ENCODE peak calls at places on chromosomes 7 and 10, in seven cellular contexts. G is hepatocyte, P is mammary epithelial cell, Z is H1, X is fibroblast of lung, R is MM.1S, J is HCT116. Q is an unnamed sample.

GRCh38 chr10:4307784-4308364 is 518.1 kb upstream of the AKR1E2 start:
- DNase-seq in G (peak), X (no peak), Z (no peak), R (no peak), J (no peak), P (no peak), Q (no peak)

GRCh38 chr7:27351137-27351536 is 108.5 kb downstream of the EVX1 start:
- DNase-seq in J (no peak), P (no peak), X (peak), G (no peak), R (no peak), Z (no peak), Q (no peak)

GRCh38 chr10:91163269-91163708 is 57.2 kb upstream of the PCGF5 start:
- DNase-seq in R (peak), J (peak), P (peak), G (peak), Z (peak), X (peak), Q (peak)

GRCh38 chr10:109963439-109963838 is 40.1 kb upstream of the XPNPEP1 start:
- DNase-seq in X (no peak), J (no peak), P (no peak), Z (no peak), R (no peak), G (no peak), Q (no peak)

GRCh38 chr7:25732771-25733217 is 419.2 kb upstream of the NFE2L3 start:
- DNase-seq in P (no peak), Z (peak), G (no peak), R (no peak), X (no peak), J (no peak), Q (no peak)

GRCh38 chr10:33387720-33388119 is 53.3 kb upstream of the NRP1 start:
- DNase-seq in J (no peak), X (no peak), G (no peak), P (no peak), R (no peak), Z (no peak), Q (no peak)

GRCh38 chr10:60662917-60663614 is 115.2 kb upstream of the CDK1 start:
- DNase-seq in X (peak), G (no peak), Z (no peak), P (peak), R (no peak), J (peak), Q (peak)

GRCh38 chr7:36283711-36284130 is 105.9 kb upstream of the ANLN start:
- DNase-seq in Z (no peak), J (no peak), G (no peak), P (no peak), R (no peak), X (no peak), Q (no peak)

GRCh38 chr7:101671783-101672356 is 42.8 kb upstream of the MYL10 start:
- DNase-seq in G (no peak), X (no peak), P (no peak), R (no peak), Z (no peak), J (no peak), Q (no peak)

GRCh38 chr7:103343758-103344452 is 662 bp downstream of the DNAJC2 start:
- DNase-seq in X (peak), Z (no peak), P (peak), G (peak), J (no peak), R (peak), Q (peak)

GRCh38 chr10:15370212-15370740 is 813 bp downstream of the FAM171A1 start:
- DNase-seq in P (peak), G (peak), Z (peak), J (no peak), R (no peak), X (peak), Q (no peak)

GRCh38 chr7:74101061-74101681 is 17.6 kb downstream of the LIMK1 start:
- DNase-seq in J (no peak), Z (no peak), R (no peak), G (no peak), P (no peak), X (no peak), Q (no peak)

GRCh38 chr7:27269455-27269854 is 26.9 kb downstream of the EVX1 start:
- DNase-seq in J (no peak), P (no peak), G (no peak), R (no peak), X (no peak), Z (peak), Q (no peak)

GRCh38 chr7:78020131-78020873 is 221.7 kb downstream of the PHTF2 start:
- DNase-seq in P (peak), X (peak), Z (peak), G (peak), R (peak), J (peak), Q (peak)

GRCh38 chr10:87961314-87961713 is 97.9 kb downstream of the PTEN start:
- DNase-seq in Z (no peak), J (no peak), P (no peak), R (no peak), X (peak), G (no peak), Q (no peak)

GRCh38 chr7:43572516-43573049 is 10.3 kb upstream of the STK17A start:
- DNase-seq in J (peak), P (peak), R (peak), X (peak), G (peak), Z (no peak), Q (peak)

GRCh38 chr7:6647080-6647479 is 10.0 kb downstream of the ZNF316 start:
- DNase-seq in R (no peak), Z (no peak), J (no peak), X (no peak), G (no peak), P (no peak), Q (no peak)

GRCh38 chr10:49609283-49610014 is 661 bp upstream of the SLC18A3 start:
- DNase-seq in J (no peak), X (no peak), P (no peak), G (no peak), Z (peak), R (no peak), Q (no peak)

GRCh38 chr10:58028597-58029366 is 238.9 kb downstream of the IPMK start:
- DNase-seq in G (no peak), R (no peak), P (peak), X (peak), Z (no peak), J (no peak), Q (peak)

GRCh38 chr10:47165711-47166404 is 134.1 kb upstream of the GDF10 start:
- DNase-seq in Z (no peak), G (peak), P (no peak), J (no peak), R (no peak), X (peak), Q (no peak)

GRCh38 chr10:102289356-102289755 is 44.0 kb downstream of the GBF1 start:
- DNase-seq in X (no peak), Z (no peak), J (no peak), R (no peak), G (no peak), P (no peak), Q (no peak)

GRCh38 chr7:152095771-152096170 is 70.3 kb downstream of the GALNT11 start:
- DNase-seq in Z (no peak), P (no peak), X (no peak), G (no peak), J (no peak), R (no peak), Q (no peak)

GRCh38 chr7:100016209-100016901 is 959 bp downstream of the ZKSCAN1 start:
- DNase-seq in X (peak), P (peak), R (no peak), J (no peak), Z (no peak), G (peak), Q (no peak)

GRCh38 chr10:118209215-118209614 is 132.9 kb downstream of the FAM204A start:
- DNase-seq in J (no peak), R (no peak), G (no peak), X (no peak), Z (no peak), P (peak), Q (no peak)

GRCh38 chr10:131346456-131346855 is 34.9 kb upstream of the TCERG1L start:
- DNase-seq in R (no peak), Z (no peak), G (no peak), X (no peak), P (no peak), J (no peak), Q (no peak)

GRCh38 chr7:150357277-150357676 is 11.3 kb upstream of the REPIN1 start:
- DNase-seq in Z (no peak), P (no peak), G (no peak), R (peak), X (no peak), J (no peak), Q (no peak)
- H3K4me2 ChIP-seq in Z (no peak), P (no peak), G (no peak), R (peak), X (no peak), J (no peak), Q (no peak)

DNA sequence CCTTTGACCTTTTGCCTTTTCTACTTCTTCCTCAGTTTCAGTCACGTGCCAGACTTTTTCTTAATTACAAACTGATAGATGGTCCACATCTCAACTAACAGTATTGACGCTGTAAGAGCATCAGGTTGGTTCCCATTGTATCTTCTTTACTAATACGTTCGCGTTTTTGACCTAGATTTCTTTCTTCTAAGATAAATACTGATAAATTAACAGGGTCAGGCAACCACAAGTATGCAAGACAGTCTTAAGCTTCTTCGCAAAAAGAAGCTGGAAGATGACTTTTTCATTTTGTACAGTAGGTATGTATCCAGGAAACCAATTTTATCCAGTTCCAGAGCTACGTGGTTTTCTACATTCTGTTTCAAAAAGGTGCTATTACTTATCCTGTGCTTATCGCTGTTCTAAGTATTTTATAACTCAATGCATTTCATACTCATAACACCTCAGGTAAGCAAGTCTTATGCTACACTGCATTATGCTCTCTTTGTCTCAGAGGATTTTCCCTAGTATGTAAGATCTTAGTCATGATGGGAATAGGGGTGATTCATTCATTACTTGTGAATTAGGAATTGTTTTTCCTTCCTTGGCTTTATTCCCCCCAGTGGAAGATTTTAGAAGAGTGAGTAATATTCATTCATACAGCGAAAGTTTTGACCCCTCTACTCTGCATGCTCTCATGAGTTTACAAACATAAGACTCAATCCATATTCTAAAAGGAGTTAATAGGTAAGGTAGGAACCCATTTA is 955 bp downstream of the DUS4L start:
- DNase-seq in G (no peak), J (peak), P (peak), R (no peak), X (peak), Z (no peak), Q (peak)
- TF ChIP-seq CTCF in G (no peak), J (no peak), P (peak), R (no peak), X (no peak), Z (no peak), Q (no peak)

GRCh38 chr10:114405011-114405350 is 679 bp upstream of the AFAP1L2 start:
- DNase-seq in R (no peak), G (no peak), Z (no peak), J (no peak), X (no peak), P (peak), Q (no peak)

GRCh38 chr10:114402871-114403544 is 1.3 kb downstream of the AFAP1L2 start:
- DNase-seq in X (peak), G (no peak), Z (no peak), P (peak), R (no peak), J (no peak), Q (no peak)

GRCh38 chr10:114403545-114404161 is 649 bp downstream of the AFAP1L2 start:
- DNase-seq in J (no peak), P (peak), R (no peak), G (no peak), X (peak), Z (peak), Q (no peak)

GRCh38 chr10:114406455-114406854 is 2.2 kb upstream of the AFAP1L2 start:
- DNase-seq in J (no peak), G (no peak), P (no peak), R (no peak), Z (no peak), X (no peak), Q (no peak)

GRCh38 chr10:114404171-114405010 is at the start of gene AFAP1L2:
- DNase-seq in R (no peak), J (no peak), X (peak), G (peak), P (peak), Z (peak), Q (peak)
- TF ChIP-seq EZH2 in R (no peak), J (no peak), X (no peak), G (peak), P (no peak), Z (peak), Q (no peak)

GRCh38 chr10:76717141-76717540 is 920.5 kb downstream of the KCNMA1 start:
- DNase-seq in G (no peak), P (peak), R (no peak), J (no peak), X (peak), Z (no peak), Q (peak)
- H3K4me2 ChIP-seq in G (no peak), P (peak), R (no peak), J (no peak), X (no peak), Z (no peak), Q (peak)

DNA sequence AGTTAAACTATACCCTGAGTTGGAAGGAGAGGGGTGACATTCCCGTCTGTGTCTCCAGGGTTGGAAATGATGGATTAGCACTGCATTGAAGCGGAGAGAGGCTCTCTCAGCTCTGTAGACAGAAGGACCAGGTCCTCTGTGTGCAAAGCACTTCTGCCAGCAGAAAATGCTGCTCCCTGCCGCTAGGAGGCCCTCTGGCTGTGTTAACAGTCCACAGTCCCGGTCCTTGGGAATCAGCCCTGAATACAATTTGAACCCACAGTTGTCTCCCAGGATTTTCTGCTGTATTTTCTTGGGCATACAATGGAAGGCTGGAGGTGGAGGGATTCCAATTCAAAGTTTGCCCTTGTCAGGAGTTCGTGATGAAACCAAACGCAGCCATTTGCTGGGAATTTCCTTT is 205.1 kb downstream of the GLRX3 start:
- DNase-seq in Z (peak), R (peak), G (peak), J (no peak), P (no peak), X (no peak), Q (no peak)
- TF ChIP-seq CTCF in Z (peak), R (peak), G (peak), J (peak), P (no peak), X (no peak), Q (no peak)

DNA sequence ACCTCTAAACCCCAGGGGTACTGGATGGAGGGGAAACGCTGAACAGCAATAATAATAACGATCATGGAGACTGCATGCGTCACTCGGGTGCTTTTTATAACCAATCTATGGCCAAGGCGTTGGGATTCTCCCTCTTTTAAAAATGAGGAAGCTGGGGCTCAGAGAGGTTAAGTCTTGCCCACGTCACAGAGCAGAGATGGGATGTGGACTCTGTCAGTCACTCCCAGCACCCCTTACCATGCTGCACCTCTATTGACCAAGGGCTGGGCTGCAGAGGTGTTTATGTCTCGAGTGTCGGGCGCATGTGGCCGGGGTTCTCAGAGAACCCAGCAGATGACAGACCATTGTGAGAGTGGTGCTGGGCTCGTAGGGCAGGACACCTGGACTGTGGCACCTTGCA is 129.9 kb downstream of the CDH23 start:
- DNase-seq in P (no peak), X (no peak), Z (no peak), R (no peak), J (no peak), G (no peak), Q (no peak)
- TF ChIP-seq EZH2 in P (no peak), X (no peak), Z (no peak), R (no peak), J (no peak), G (no peak), Q (no peak)

GRCh38 chr7:122885583-122886356 is 490 bp downstream of the CADPS2 start:
- DNase-seq in Z (peak), J (no peak), X (peak), R (peak), G (peak), P (peak), Q (peak)

GRCh38 chr7:122889116-122889515 is 2.9 kb upstream of the CADPS2 start:
- DNase-seq in J (no peak), X (no peak), P (no peak), R (no peak), G (no peak), Z (no peak), Q (no peak)

GRCh38 chr7:122886357-122887081 is at the start of gene CADPS2:
- DNase-seq in Z (peak), J (peak), R (peak), G (peak), P (peak), X (peak), Q (peak)

GRCh38 chr7:122887848-122888247 is 1.6 kb upstream of the CADPS2 start:
- DNase-seq in J (no peak), X (no peak), R (no peak), P (no peak), G (no peak), Z (no peak), Q (no peak)

DNA sequence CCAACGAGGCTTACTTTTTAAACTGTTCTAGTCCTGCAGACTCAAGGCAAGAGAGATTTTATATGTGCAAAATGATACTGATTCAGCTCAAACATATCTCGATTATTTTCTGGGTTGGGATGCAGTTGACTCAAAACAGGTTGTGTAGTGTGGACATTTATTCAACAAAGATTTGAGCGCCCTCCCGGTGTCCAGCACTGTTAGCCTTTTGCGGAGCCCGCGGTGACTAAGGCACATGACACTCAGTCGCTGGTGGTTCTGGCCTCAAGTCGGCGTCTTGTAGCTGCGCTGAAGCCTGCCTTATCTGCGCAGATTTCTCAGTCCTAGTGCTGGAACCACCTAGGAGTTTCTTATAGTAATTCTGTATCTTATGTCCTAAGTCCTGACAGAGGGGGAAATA is 938 bp upstream of the CADPS2 start:
- DNase-seq in G (peak), R (peak), Z (no peak), J (peak), P (peak), X (peak), Q (peak)
- H3K4me2 ChIP-seq in G (peak), R (peak), Z (peak), J (peak), P (peak), X (peak), Q (peak)

Q was measured in PC-3.